ENCODE peak calls at places on chromosomes 3 and 15, in four cellular contexts. X, V, S and W are unnamed samples.

GRCh38 chr15:71278989-71279756 is 163.9 kb downstream of the THSD4 start:
- DNase-seq in S (no peak), X (peak), V (no peak), W (peak)

GRCh38 chr3:181725033-181725775 is 13.5 kb downstream of the SOX2 start:
- DNase-seq in V (no peak), X (no peak), S (no peak), W (no peak)

GRCh38 chr15:81196576-81197254 is at the start of gene IL16:
- DNase-seq in X (no peak), V (no peak), S (no peak), W (no peak)

GRCh38 chr3:65893631-65894030 is 145.1 kb downstream of the MAGI1 start:
- DNase-seq in V (no peak), S (no peak), X (no peak), W (no peak)

GRCh38 chr15:52217186-52217585 is 26.0 kb upstream of the GNB5 start:
- DNase-seq in X (peak), S (no peak), V (peak), W (no peak)

GRCh38 chr3:51718547-51719412 is 11.9 kb downstream of the GRM2 start:
- DNase-seq in V (peak), S (no peak), X (peak), W (peak)

GRCh38 chr15:31387101-31387482 is 60.5 kb downstream of the KLF13 start:
- DNase-seq in V (peak), X (no peak), S (no peak), W (no peak)

GRCh38 chr3:127062926-127063325 is 80.0 kb downstream of the PLXNA1 start:
- DNase-seq in V (no peak), S (no peak), X (no peak), W (no peak)

GRCh38 chr3:102511168-102511567 is 76.4 kb downstream of the ZPLD1 start:
- DNase-seq in S (no peak), V (no peak), X (no peak), W (no peak)

GRCh38 chr3:10169000-10169496 is 4.3 kb downstream of the IRAK2 start:
- DNase-seq in X (no peak), V (no peak), S (no peak), W (peak)

GRCh38 chr3:79040701-79041100 is 727.1 kb downstream of the ROBO1 start:
- DNase-seq in X (no peak), V (no peak), S (no peak), W (peak)

GRCh38 chr3:142990706-142991105 is 10.7 kb upstream of the U2SURP start:
- DNase-seq in S (no peak), V (no peak), X (no peak), W (no peak)

GRCh38 chr15:69398541-69398940 is 15.6 kb upstream of the KIF23 start:
- DNase-seq in S (no peak), X (peak), V (no peak), W (peak)

GRCh38 chr3:196774191-196774820 is 34.6 kb downstream of the PAK2 start:
- DNase-seq in V (no peak), S (no peak), X (no peak), W (no peak)

GRCh38 chr15:52308446-52309153 is 13.0 kb upstream of the MYO5C start:
- DNase-seq in X (no peak), S (no peak), V (no peak), W (no peak)

GRCh38 chr15:64398575-64398974 is 10.9 kb downstream of the TRIP4 start:
- DNase-seq in S (no peak), X (no peak), V (no peak), W (no peak)

GRCh38 chr3:38005076-38006020 is 14.8 kb downstream of the VILL start:
- DNase-seq in S (no peak), V (no peak), X (no peak), W (peak)

GRCh38 chr15:90691982-90692773 is 25.0 kb upstream of the BLM start:
- DNase-seq in X (no peak), S (no peak), V (no peak), W (no peak)

GRCh38 chr3:40505599-40506462 is at the start of gene ZNF620:
- DNase-seq in X (peak), V (peak), S (no peak), W (peak)

GRCh38 chr3:53254190-53254809 is 1.5 kb downstream of the TKT start:
- DNase-seq in V (no peak), X (peak), S (no peak), W (no peak)

GRCh38 chr3:95387242-95388021 is 1324.6 kb downstream of the NSUN3 start:
- DNase-seq in S (no peak), V (no peak), X (no peak), W (no peak)

GRCh38 chr15:69753867-69754266 is 301.2 kb downstream of the RPLP1 start:
- DNase-seq in V (no peak), S (no peak), X (no peak), W (no peak)

GRCh38 chr3:25432191-25432720 is 4.2 kb downstream of the RARB start:
- DNase-seq in S (no peak), V (no peak), X (no peak), W (no peak)

GRCh38 chr15:44145495-44145894 is 49.6 kb downstream of the FRMD5 start:
- DNase-seq in X (no peak), S (no peak), V (no peak), W (no peak)

GRCh38 chr15:69578792-69579587 is 126.4 kb downstream of the RPLP1 start:
- DNase-seq in X (peak), V (no peak), S (no peak), W (peak)

GRCh38 chr15:85116925-85117646 is 135.4 kb downstream of the PDE8A start:
- DNase-seq in S (no peak), V (no peak), X (no peak), W (no peak)

GRCh38 chr3:123842711-123843110 is 41.4 kb downstream of the MYLK start:
- DNase-seq in V (no peak), S (no peak), X (no peak), W (no peak)

GRCh38 chr3:115814778-115815380 is 191.6 kb downstream of the GAP43 start:
- DNase-seq in X (peak), V (peak), S (no peak), W (peak)

GRCh38 chr15:83065431-83065830 is 1.6 kb downstream of the BTBD1 start:
- DNase-seq in V (no peak), X (no peak), S (no peak), W (no peak)

GRCh38 chr15:88258021-88258641 is 1.6 kb upstream of the NTRK3 start:
- DNase-seq in S (no peak), X (no peak), V (no peak), W (no peak)

GRCh38 chr15:59194639-59195325 is 11.9 kb upstream of the LDHAL6B start:
- DNase-seq in X (no peak), V (no peak), S (no peak), W (no peak)

GRCh38 chr3:102444101-102444500 is 9.3 kb downstream of the ZPLD1 start:
- DNase-seq in S (no peak), X (no peak), V (no peak), W (no peak)